ENCODE peak calls at places on chromosomes 11 and 22, in nine cellular contexts. H, K, X, P, Q, G, T, O and F are unnamed samples.

GRCh38 chr11:3159296-3160190 is 5.6 kb downstream of the OSBPL5 start:
- DNase-seq in H (no peak), T (no peak), O (no peak), G (no peak), Q (no peak), X (no peak), K (no peak), P (no peak), F (peak)

GRCh38 chr11:37141707-37142106 is 543.7 kb upstream of the RAG2 start:
- DNase-seq in Q (no peak), P (no peak), O (no peak), T (peak), G (no peak), H (no peak), K (no peak), X (no peak), F (no peak)

GRCh38 chr22:38927033-38927789 is 30.2 kb upstream of the APOBEC3A start:
- DNase-seq in K (no peak), H (no peak), X (no peak), Q (peak), P (peak), G (peak), O (peak), T (peak), F (peak)

GRCh38 chr11:16749666-16750065 is 11.2 kb downstream of the C11orf58 start:
- DNase-seq in T (no peak), O (no peak), H (no peak), P (no peak), Q (no peak), G (no peak), K (no peak), X (no peak), F (no peak)

GRCh38 chr11:78325274-78325781 is 92.3 kb downstream of the GAB2 start:
- DNase-seq in T (no peak), K (no peak), G (no peak), X (no peak), Q (peak), H (no peak), P (no peak), O (no peak), F (no peak)

GRCh38 chr11:76974179-76974891 is 59.9 kb upstream of the B3GNT6 start:
- DNase-seq in H (no peak), K (no peak), G (no peak), O (no peak), T (no peak), P (no peak), Q (no peak), X (no peak), F (no peak)

GRCh38 chr11:65645710-65646109 is 7.8 kb downstream of the SIPA1 start:
- DNase-seq in K (no peak), X (no peak), Q (no peak), T (peak), P (no peak), G (peak), H (no peak), O (no peak), F (no peak)

GRCh38 chr11:75325713-75326438 is 25.6 kb downstream of the ARRB1 start:
- DNase-seq in P (no peak), H (no peak), G (peak), T (peak), Q (no peak), K (no peak), O (peak), X (peak), F (no peak)